ENCODE peak calls at places on chromosomes 11 and 22, in ten cellular contexts. Z is adrenal gland, O is PC-9, H is lung, X is H9, T is HCT116, Q is PC-3, R is endothelial cell of umbilical vein, J is tibial nerve, M is mammary epithelial cell. G is an unnamed sample.

GRCh38 chr22:50417544-50417943 is 57.3 kb downstream of the SBF1 start:
- DNase-seq in Q (no peak), Z (no peak), M (no peak), T (no peak), H (no peak), X (no peak), R (no peak), J (no peak), O (no peak), G (no peak)

GRCh38 chr11:26143553-26144308 is 188.2 kb upstream of the ANO3 start:
- DNase-seq in Z (no peak), Q (peak; percentile 25), T (no peak), J (no peak), R (peak; percentile 1), O (no peak), X (no peak), H (no peak), M (no peak), G (no peak)

GRCh38 chr11:7892751-7893356 is 38.2 kb downstream of the OR10A6 start:
- DNase-seq in H (no peak), J (no peak), X (no peak), M (peak; percentile 49), R (peak; percentile 68), Q (peak; percentile 81), O (no peak), T (peak; percentile 22), Z (no peak), G (no peak)

GRCh38 chr11:9266132-9266736 is 1.1 kb upstream of the DENND5A start:
- DNase-seq in Q (no peak), X (no peak), O (no peak), M (no peak), T (no peak), H (no peak), J (no peak), R (no peak), Z (no peak), G (no peak)

GRCh38 chr11:112300094-112300786 is 39.6 kb upstream of the PLET1 start:
- DNase-seq in Z (no peak), M (no peak), Q (no peak), H (no peak), T (no peak), J (no peak), O (no peak), X (no peak), R (no peak), G (no peak)

GRCh38 chr11:44630511-44631210 is 65.2 kb downstream of the CD82 start:
- DNase-seq in X (no peak), O (no peak), Z (peak; percentile 12), M (no peak), Q (no peak), T (no peak), H (peak; percentile 22), J (no peak), R (no peak), G (no peak)

GRCh38 chr11:121426476-121427454 is 25.3 kb upstream of the SORL1 start:
- DNase-seq in T (peak; percentile 12), R (no peak), X (peak; percentile 63), M (no peak), Z (peak; percentile 26), H (no peak), O (no peak), Q (peak; percentile 43), J (no peak), G (peak; percentile 45)

GRCh38 chr11:21511835-21512440 is 680.9 kb upstream of the ANO5 start:
- DNase-seq in R (no peak), Q (peak; percentile 39), O (peak; percentile 43), T (peak; percentile 3), H (peak; percentile 52), Z (peak; percentile 39), J (no peak), X (peak; percentile 84), M (peak; percentile 67), G (no peak)

GRCh38 chr11:117861151-117862018 is 15.1 kb downstream of the FXYD6 start:
- DNase-seq in R (peak; percentile 15), O (peak; percentile 20), H (no peak), J (no peak), Q (peak; percentile 30), Z (peak; percentile 34), X (peak; percentile 96), M (no peak), T (no peak), G (no peak)

GRCh38 chr11:107706531-107706930 is 5.3 kb downstream of the SLN start:
- DNase-seq in R (no peak), H (no peak), X (no peak), Q (no peak), O (no peak), Z (no peak), M (no peak), T (no peak), J (no peak), G (no peak)

GRCh38 chr11:2150206-2150847 is 10.7 kb downstream of the INS start:
- DNase-seq in T (peak; percentile 62), X (no peak), H (no peak), Z (no peak), Q (peak; percentile 65), M (peak; percentile 25), R (peak; percentile 75), J (no peak), O (no peak), G (no peak)

GRCh38 chr22:50059185-50059880 is 1.2 kb upstream of the TTLL8 start:
- DNase-seq in Q (no peak), R (peak; percentile 22), M (no peak), O (no peak), X (peak; percentile 74), T (no peak), J (no peak), Z (no peak), H (no peak), G (no peak)

GRCh38 chr22:42604403-42604802 is 10.3 kb downstream of the POLDIP3 start:
- DNase-seq in Z (no peak), X (no peak), T (no peak), J (no peak), Q (no peak), M (no peak), H (peak; percentile 60), R (no peak), O (no peak), G (no peak)

GRCh38 chr11:119103793-119104192 is 2.1 kb upstream of the DPAGT1 start:
- DNase-seq in Z (no peak), H (no peak), Q (no peak), T (no peak), X (no peak), M (no peak), J (no peak), O (no peak), R (no peak), G (no peak)
- TF ChIP-seq CTCF in Z (no peak), H (no peak), Q (peak; percentile 41), T (no peak), X (no peak), M (no peak), J (no peak), O (no peak), R (no peak), G (no peak)

GRCh38 chr11:75576017-75576416 is 14.0 kb downstream of the SERPINH1 start:
- DNase-seq in J (no peak), H (no peak), Z (no peak), R (no peak), M (no peak), X (no peak), T (no peak), Q (no peak), O (no peak), G (no peak)
- H3K27ac ChIP-seq in J (peak overlapping the region; percentile 84), H (peak overlapping the region; percentile 77), Z (no peak overlapping the region), R (no peak overlapping the region), M (no peak overlapping the region), X (no peak overlapping the region), T (no peak overlapping the region), Q (no peak overlapping the region), O (no peak overlapping the region), G (no peak overlapping the region)

DNA sequence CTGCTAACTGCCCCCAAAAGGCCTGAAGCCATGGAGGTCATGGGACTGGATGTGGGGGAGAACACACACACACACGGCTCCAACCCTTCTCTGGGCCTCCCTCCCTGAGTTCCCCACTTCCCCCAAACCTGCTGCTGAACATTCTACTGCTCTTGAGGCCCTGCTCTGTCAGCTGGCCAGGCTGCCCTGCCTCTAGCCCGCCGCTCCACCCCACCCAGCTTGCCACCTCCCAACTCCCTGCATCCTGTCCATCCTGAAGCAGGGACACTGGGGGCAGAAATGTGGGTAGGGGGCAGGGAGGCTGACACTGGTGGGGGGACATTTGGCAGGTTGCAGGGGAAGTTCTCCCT is 1.0 kb downstream of the KCNJ4 start:
- DNase-seq in X (no peak), T (no peak), O (no peak), Z (no peak), M (no peak), Q (no peak), R (no peak), J (no peak), H (no peak), G (no peak)
- H3K27me3 ChIP-seq in X (peaks cover 19% of the 10 kb centered on the region), T (no peaks in the 10 kb centered on the region), O (peaks cover 72% of the 10 kb centered on the region), Z (peaks cover 21% of the 10 kb centered on the region), M (peaks cover 10% of the 10 kb centered on the region), Q (peaks cover 10% of the 10 kb centered on the region), R (peaks cover 47% of the 10 kb centered on the region), J (peaks cover 5% of the 10 kb centered on the region), H (no peaks in the 10 kb centered on the region), G (peaks cover 48% of the 10 kb centered on the region)

GRCh38 chr11:119420631-119421030 is 2.3 kb downstream of the THY1 start:
- DNase-seq in Q (no peak), O (no peak), Z (no peak), H (no peak), M (no peak), T (no peak), R (no peak), J (no peak), X (no peak), G (no peak)

GRCh38 chr11:119422505-119423416 is at the start of gene THY1:
- DNase-seq in J (no peak), T (no peak), X (peak; percentile 90), Q (no peak), R (no peak), O (no peak), M (no peak), Z (no peak), H (no peak), G (no peak)

GRCh38 chr11:119423459-119424254 is 685 bp upstream of the THY1 start:
- DNase-seq in J (no peak), X (no peak), H (no peak), O (no peak), R (no peak), Z (no peak), Q (no peak), T (no peak), M (no peak), G (no peak)

GRCh38 chr11:119421351-119421750 is 1.6 kb downstream of the THY1 start:
- DNase-seq in T (no peak), X (no peak), R (no peak), M (no peak), J (no peak), Z (no peak), O (no peak), H (no peak), Q (no peak), G (no peak)

DNA sequence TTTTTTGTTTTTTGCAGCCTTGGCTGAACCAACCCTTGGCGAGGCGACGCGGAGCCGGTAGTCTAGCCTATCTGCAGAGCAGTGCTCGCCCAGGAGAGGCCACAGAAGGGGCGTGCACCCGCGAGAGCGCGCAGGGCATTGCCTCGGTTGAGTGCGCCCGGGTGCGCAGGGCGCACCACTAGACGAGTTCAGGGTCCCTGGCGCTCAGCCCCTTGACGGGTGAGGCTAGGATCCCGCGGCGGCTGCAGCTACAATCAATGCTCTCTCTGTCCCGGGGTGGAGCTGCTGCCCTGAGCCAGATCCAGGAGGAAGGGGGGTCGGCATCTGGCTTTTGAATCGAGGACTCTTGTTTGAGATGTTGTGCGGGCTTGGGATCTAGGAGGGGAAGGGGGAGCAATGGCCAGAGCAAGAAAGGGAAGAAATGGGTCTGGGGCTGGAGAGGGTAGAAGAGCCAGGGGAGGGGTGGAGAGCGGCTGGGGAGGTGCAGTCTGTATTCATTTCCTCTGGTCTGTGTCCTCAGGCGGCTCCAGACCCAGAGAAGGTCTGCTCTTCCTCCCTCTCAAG is 949 bp downstream of the THY1 start:
- DNase-seq in M (no peak), H (no peak), O (no peak), Z (no peak), X (no peak), T (no peak), J (no peak), Q (no peak), R (no peak), G (no peak)
- TF ChIP-seq CTCF in M (no peak), H (no peak), O (no peak), Z (no peak), X (no peak), T (no peak), J (no peak), Q (no peak), R (no peak), G (no peak)